ENCODE peak calls at places on chromosome 16, in four cellular contexts. T is lower lobe of right lung, L is tibial nerve, Y is A549. D is an unnamed sample.

GRCh38 chr16:12794486-12795399 is 8.9 kb downstream of the CPPED1 start:
- DNase-seq in T (no peak), L (no peak), Y (no peak), D (no peak)

GRCh38 chr16:4847774-4848587 is 700 bp downstream of the UBN1 start:
- DNase-seq in T (peak), L (no peak), Y (peak), D (no peak)

GRCh38 chr16:1509307-1510221 is 16.4 kb downstream of the TELO2 start:
- DNase-seq in T (no peak), L (no peak), Y (no peak), D (no peak)

GRCh38 chr16:65739518-65739917 is 617.7 kb upstream of the CDH11 start:
- DNase-seq in T (no peak), L (no peak), Y (no peak), D (no peak)

GRCh38 chr16:77918792-77919707 is 103.3 kb upstream of the CLEC3A start:
- DNase-seq in T (no peak), L (no peak), Y (peak), D (no peak)

GRCh38 chr16:3401719-3402397 is 843 bp downstream of the ZNF174 start:
- DNase-seq in T (no peak), L (no peak), Y (peak), D (peak)

GRCh38 chr16:3188925-3189825 is 1.2 kb downstream of the OR1F1 start:
- DNase-seq in T (no peak), L (no peak), Y (peak), D (no peak)

GRCh38 chr16:66717776-66718175 is 21.2 kb upstream of the CMTM4 start:
- DNase-seq in T (no peak), L (no peak), Y (no peak), D (no peak)

GRCh38 chr16:81928975-81929374 is 82.3 kb downstream of the SDR42E1 start:
- DNase-seq in T (peak), L (no peak), Y (no peak), D (no peak)

GRCh38 chr16:11585460-11586374 is 1.0 kb downstream of the LITAF start:
- DNase-seq in T (peak), L (no peak), Y (peak), D (no peak)

GRCh38 chr16:74832228-74832627 is 57.6 kb upstream of the FA2H start:
- DNase-seq in T (no peak), L (no peak), Y (no peak), D (no peak)

GRCh38 chr16:87461466-87461975 is 31.3 kb downstream of the ZCCHC14 start:
- DNase-seq in T (peak), L (peak), Y (peak), D (peak)
- TF ChIP-seq CTCF in T (peak), L (no peak), Y (peak), D (peak)

DNA sequence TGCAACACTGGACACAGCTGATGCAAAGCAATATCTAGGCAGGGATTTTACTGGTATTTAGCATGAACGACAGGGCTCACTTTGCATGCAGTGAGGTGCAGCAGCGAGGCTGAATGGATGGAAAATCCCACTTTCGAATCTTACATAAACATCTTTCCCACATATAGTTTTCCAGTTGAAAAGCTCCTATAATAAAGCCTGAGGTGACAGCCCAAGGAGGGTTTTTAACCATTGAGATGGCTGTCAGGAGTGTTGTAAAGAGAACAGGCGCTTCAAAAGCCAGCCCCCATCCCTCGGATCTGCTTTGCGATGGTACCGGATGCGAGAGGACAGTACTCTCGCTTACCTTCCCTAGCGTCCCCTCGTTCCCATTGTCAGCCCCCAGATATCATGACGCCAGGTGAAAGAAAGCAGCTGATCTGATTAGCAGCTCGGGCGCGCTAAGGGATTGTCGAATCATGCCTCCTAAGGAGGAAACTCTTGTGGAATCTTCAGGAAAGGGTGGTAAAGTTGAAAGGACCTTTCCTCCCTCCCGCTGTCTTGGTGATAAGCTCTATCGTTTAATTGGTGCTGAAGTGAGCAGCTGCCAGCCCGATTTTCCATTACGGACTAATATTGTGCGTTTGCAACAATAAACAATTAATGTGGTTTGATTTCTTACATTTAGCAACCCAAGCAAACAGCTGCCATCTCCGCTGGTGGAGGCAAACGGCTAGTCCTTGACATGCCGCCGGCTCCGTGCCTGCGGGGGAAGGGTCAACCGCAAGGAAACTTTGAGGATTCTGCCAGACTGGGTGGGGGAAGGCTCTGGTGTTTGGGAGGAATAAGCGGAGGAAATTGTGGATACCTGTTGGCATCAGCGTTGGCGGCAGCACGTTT is 1.8 kb downstream of the CDH8 start:
- DNase-seq in T (no peak), L (no peak), Y (no peak), D (no peak)
- H3K4me3 ChIP-seq in T (peak), L (peak), Y (peak), D (no peak)

GRCh38 chr16:51374790-51375189 is 223.7 kb upstream of the SALL1 start:
- DNase-seq in T (no peak), L (no peak), Y (no peak), D (no peak)

GRCh38 chr16:51374346-51374745 is 223.3 kb upstream of the SALL1 start:
- DNase-seq in T (no peak), L (no peak), Y (peak), D (peak)

DNA sequence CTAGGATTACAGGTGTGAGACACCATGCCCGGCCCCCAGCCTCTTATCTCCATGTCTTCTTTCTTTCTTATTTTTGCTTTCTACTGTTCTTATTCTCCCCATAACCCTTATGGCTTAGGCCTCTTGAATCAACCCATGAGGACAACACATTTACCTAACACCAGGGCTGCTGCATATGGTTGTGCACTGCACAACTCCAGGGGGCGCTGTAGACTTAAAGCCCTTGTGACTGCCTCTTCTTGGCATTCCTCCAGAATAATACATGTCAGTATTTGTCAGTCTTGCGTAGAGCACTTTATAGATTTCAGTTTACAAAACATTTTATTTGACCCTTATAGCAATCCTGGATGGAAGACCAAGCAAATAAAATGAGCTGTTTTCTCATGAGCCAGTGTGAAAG is 225.0 kb upstream of the SALL1 start:
- DNase-seq in T (no peak), L (no peak), Y (peak), D (no peak)
- TF ChIP-seq CTCF in T (no peak), L (no peak), Y (peak), D (peak)

DNA sequence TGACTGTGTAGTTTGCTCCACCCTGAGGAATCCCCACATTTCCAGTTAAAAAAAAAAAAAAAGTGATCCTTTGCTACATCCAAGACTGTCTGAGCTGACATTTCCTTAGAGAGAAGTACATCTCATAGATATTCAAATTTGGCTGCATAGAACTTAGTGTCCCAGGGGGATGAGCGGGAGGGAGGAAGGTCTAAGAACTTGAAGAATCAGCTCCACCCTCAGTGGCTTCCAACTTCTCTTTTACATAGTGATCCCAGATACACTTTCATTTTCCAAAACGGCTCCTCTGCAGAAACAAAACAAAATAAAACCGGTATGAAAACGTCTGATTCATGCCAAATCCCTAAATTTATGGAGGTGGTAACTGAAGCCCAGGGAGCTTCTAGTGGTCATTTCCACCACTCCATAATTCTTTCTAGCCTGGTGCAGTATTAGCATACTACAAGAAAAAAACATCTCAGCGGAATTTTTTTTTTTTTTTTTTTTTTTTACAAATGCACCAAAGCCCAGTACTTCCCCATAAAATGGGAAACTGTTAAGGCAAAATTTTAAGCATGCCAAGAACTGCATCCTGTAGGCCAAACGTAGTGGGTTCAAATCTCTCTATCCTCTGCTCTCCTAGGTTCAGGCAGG is 29.4 kb downstream of the MAF start:
- DNase-seq in T (no peak), L (no peak), Y (no peak), D (no peak)
- H3K4me3 ChIP-seq in T (peak), L (no peak), Y (no peak), D (no peak)

GRCh38 chr16:85668676-85669424 is 19.9 kb downstream of the GINS2 start:
- DNase-seq in T (peak), L (no peak), Y (no peak), D (no peak)

GRCh38 chr16:85665929-85666328 is 22.8 kb downstream of the GINS2 start:
- DNase-seq in T (peak), L (no peak), Y (no peak), D (no peak)

GRCh38 chr16:85665373-85665740 is 23.4 kb downstream of the GINS2 start:
- DNase-seq in T (peak), L (no peak), Y (no peak), D (no peak)

GRCh38 chr16:85667841-85668413 is 20.8 kb downstream of the GINS2 start:
- DNase-seq in T (peak), L (no peak), Y (no peak), D (no peak)

GRCh38 chr16:85667261-85667660 is 21.5 kb downstream of the GINS2 start:
- DNase-seq in T (peak), L (no peak), Y (no peak), D (no peak)
- TF ChIP-seq CTCF in T (no peak), L (no peak), Y (no peak), D (no peak)

GRCh38 chr16:54817940-54818574 is 112.6 kb upstream of the IRX5 start:
- DNase-seq in T (no peak), L (no peak), Y (no peak), D (no peak)
- H3K4me3 ChIP-seq in T (peak), L (no peak), Y (no peak), D (no peak)

GRCh38 chr16:22190169-22191088 is 15.6 kb upstream of the EEF2K start:
- DNase-seq in T (peak), L (peak), Y (peak), D (peak)
- TF ChIP-seq CTCF in T (no peak), L (peak), Y (no peak), D (no peak)

GRCh38 chr16:24671455-24671954 is 57.9 kb upstream of the TNRC6A start:
- DNase-seq in T (no peak), L (no peak), Y (no peak), D (no peak)

GRCh38 chr16:24673155-24673554 is 56.3 kb upstream of the TNRC6A start:
- DNase-seq in T (no peak), L (no peak), Y (no peak), D (no peak)

GRCh38 chr16:24677388-24677787 is 52.1 kb upstream of the TNRC6A start:
- DNase-seq in T (no peak), L (no peak), Y (no peak), D (peak)

GRCh38 chr16:24670623-24671454 is 58.6 kb upstream of the TNRC6A start:
- DNase-seq in T (peak), L (peak), Y (peak), D (peak)

GRCh38 chr16:24674877-24675276 is 54.6 kb upstream of the TNRC6A start:
- DNase-seq in T (no peak), L (no peak), Y (no peak), D (no peak)
- H3K4me3 ChIP-seq in T (no peak), L (no peak), Y (no peak), D (no peak)

DNA sequence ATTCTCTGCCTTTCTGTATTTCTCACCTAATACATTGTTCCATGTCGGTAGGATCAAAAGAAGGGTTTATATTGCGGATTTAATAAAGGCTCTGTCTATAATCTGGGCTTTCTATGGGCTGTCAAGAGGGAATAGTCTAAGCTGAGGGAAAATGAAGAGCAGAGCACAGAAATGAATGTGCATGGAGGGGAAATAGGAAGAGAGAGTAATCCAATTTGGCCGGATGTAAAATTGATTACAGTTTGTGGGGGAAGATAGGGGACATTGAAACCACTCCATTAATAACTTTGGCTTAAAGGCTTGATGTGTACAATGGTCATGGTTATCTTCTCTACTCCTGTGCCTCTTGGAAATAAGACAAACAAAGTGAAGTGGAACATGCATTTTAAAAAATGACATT is 334.2 kb upstream of the CDH8 start:
- DNase-seq in T (no peak), L (no peak), Y (no peak), D (no peak)
- TF ChIP-seq CTCF in T (no peak), L (no peak), Y (no peak), D (no peak)

D was measured in epithelial cell of proximal tubule.